ENCODE peak calls at places on chromosomes 5 and 9, in five cellular contexts. K, N, D, I and U are unnamed samples.

GRCh38 chr5:55154893-55155292 is 5.1 kb upstream of the GPX8 start:
- DNase-seq in K (peak; percentile 66), N (peak; percentile 80), D (no peak), I (no peak), U (peak; percentile 24)

GRCh38 chr5:150180241-150181027 is 9.4 kb upstream of the SLC6A7 start:
- DNase-seq in K (no peak), N (peak; percentile 12), D (no peak), I (no peak), U (peak; percentile 42)

GRCh38 chr9:77712533-77713130 is 64.5 kb upstream of the GNA14 start:
- DNase-seq in K (peak; percentile 87), N (peak; percentile 90), D (no peak), I (no peak), U (peak; percentile 82)

GRCh38 chr5:56330167-56330566 is 97.0 kb upstream of the ANKRD55 start:
- DNase-seq in K (no peak), N (no peak), D (no peak), I (no peak), U (no peak)

GRCh38 chr5:157511656-157512644 is 51.9 kb downstream of the NIPAL4 start:
- DNase-seq in K (peak; percentile 99), N (peak; percentile 98), D (peak; percentile 13), I (peak; percentile 55), U (peak; percentile 96)

GRCh38 chr5:89260254-89260653 is 377.3 kb upstream of the MEF2C start:
- DNase-seq in K (no peak), N (peak; percentile 40), D (no peak), I (no peak), U (no peak)

GRCh38 chr5:91937121-91937520 is 554.0 kb upstream of the ARRDC3 start:
- DNase-seq in K (no peak), N (no peak), D (no peak), I (no peak), U (no peak)

GRCh38 chr5:173055722-173055982 is 500 bp upstream of the CREBRF start:
- DNase-seq in K (no peak), N (no peak), D (peak; percentile 29), I (no peak), U (no peak)

GRCh38 chr5:3615829-3616228 is 20.2 kb downstream of the IRX1 start:
- DNase-seq in K (no peak), N (no peak), D (no peak), I (no peak), U (no peak)

GRCh38 chr9:123487944-123488343 is 131.9 kb downstream of the CRB2 start:
- DNase-seq in K (no peak), N (no peak), D (peak; percentile 72), I (no peak), U (no peak)

GRCh38 chr5:148970876-148971275 is 92.0 kb downstream of the SH3TC2 start:
- DNase-seq in K (no peak), N (no peak), D (no peak), I (no peak), U (no peak)

GRCh38 chr9:121736147-121736721 is 84.8 kb downstream of the DAB2IP start:
- DNase-seq in K (peak; percentile 10), N (peak; percentile 25), D (peak; percentile 91), I (peak; percentile 62), U (peak; percentile 62)

GRCh38 chr9:110112792-110113191 is 95.2 kb downstream of the C9orf152 start:
- DNase-seq in K (no peak), N (no peak), D (no peak), I (no peak), U (no peak)

GRCh38 chr9:26169684-26170083 is 491.4 kb upstream of the TUSC1 start:
- DNase-seq in K (peak; percentile 2), N (peak; percentile 13), D (no peak), I (no peak), U (peak; percentile 11)

GRCh38 chr5:600551-601541 is 11.3 kb upstream of the CEP72 start:
- DNase-seq in K (no peak), N (no peak), D (no peak), I (no peak), U (no peak)

GRCh38 chr5:74083096-74083495 is 457.1 kb downstream of the ARHGEF28 start:
- DNase-seq in K (no peak), N (no peak), D (no peak), I (no peak), U (no peak)

GRCh38 chr5:135735831-135736230 is 98.6 kb upstream of the SLC25A48 start:
- DNase-seq in K (no peak), N (no peak), D (no peak), I (no peak), U (no peak)

GRCh38 chr5:95963650-95964410 is 2.2 kb upstream of the ELL2 start:
- DNase-seq in K (peak; percentile 29), N (no peak), D (no peak), I (no peak), U (no peak)

DNA sequence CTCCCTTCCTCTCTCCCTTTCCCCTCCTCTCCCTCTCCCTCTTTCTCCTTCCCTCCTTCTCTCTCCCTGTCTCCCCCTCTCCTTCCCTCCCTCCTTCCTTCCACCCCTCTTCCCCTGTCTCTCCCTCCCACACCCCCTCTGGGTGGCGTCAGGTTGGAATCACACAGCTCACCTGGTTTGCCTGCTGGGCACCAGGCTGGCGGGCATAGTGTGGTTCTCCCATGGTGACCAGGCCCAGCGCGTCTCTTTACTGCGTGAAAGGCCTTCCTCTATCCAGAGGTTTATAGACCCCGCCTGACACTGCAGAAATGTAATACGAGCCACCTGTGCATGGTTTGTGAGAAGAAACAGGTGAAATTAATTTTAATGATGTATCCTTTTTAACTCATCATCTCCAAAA is 76.2 kb downstream of the MRPL36 start:
- DNase-seq in K (no peak), N (no peak), D (no peak), I (no peak), U (no peak)
- TF ChIP-seq CTCF in K (no peak), N (no peak), D (no peak), I (no peak), U (no peak)

GRCh38 chr9:5789489-5789888 is 43.4 kb downstream of the ERMP1 start:
- DNase-seq in K (no peak), N (no peak), D (no peak), I (no peak), U (no peak)
- H3K4me3 ChIP-seq in K (no peak overlapping the region), N (no peak overlapping the region), D (no peak overlapping the region), I (no peak overlapping the region), U (no peak overlapping the region)

DNA sequence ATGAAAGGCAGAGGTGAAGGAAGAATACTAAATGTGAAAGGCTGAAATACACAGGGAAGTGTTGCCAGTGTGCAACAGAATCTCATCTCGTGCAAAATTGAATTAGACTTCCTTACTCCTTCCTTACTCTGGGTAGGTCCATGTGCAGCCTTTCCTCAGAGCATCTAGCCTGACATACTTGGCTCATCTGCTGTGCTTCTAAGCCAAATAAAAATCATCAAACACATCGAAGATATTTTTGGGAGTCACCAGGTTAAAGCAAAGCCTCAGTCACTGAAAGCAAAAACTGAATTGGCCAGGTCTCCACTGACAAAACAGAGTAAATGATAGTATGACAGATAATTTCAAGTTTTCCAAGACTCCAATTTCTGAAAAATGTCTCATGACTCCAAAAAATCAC is 19.3 kb downstream of the STARD4 start:
- DNase-seq in K (no peak), N (no peak), D (no peak), I (no peak), U (no peak)
- TF ChIP-seq CTCF in K (no peak), N (no peak), D (no peak), I (no peak), U (no peak)

DNA sequence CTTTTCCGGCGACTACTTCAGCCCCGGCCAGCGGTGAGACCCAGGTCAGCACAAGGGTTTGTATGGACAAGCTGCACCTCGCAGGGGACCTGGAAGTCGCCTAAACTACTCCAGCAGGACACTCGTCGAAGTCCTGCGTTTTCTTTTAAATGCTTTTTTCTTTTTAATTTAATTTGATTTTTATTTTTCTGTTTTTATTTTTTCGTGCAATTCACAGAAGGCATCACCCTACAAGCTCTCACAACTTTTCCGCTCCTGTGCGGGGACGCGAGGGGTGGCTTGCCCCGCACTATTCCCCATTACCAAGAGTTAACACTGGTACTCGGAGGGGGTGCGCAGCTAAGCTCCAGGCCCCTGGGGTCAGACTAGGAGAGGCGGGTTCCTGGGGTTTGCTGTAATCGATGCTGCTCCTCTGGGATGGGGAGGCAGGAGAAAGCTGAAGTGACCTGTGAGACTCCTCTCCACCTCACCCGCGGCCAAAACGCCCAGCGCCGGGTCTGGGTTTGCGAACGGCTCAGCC is 1.3 kb downstream of the EDIL3 start:
- DNase-seq in K (no peak), N (no peak), D (no peak), I (no peak), U (no peak)
- H3K4me3 ChIP-seq in K (peak overlapping the region; percentile 85), N (peak overlapping the region; percentile 92), D (peak overlapping the region; percentile 57), I (no peak overlapping the region), U (peak overlapping the region; percentile 58)

DNA sequence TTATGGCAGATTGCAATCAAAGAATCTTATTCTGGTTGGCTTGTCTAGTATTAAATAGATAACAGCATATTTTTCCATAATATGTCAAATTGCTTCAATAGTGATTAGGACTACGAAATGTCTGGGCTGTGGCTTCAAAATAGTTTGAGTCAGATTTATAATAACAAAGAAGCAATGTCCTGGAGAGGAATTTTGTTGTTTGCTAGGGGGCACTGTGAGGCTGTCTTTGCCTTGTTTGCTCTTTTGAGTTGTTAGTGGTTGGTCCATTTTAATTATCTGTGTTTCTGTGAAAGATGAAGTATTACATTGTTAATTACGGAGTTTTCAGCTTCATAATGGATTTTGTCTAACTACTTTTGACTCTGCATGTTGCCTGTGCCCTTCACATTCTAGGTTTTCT is 713.6 kb downstream of the TLE4 start:
- DNase-seq in K (peak; percentile 12), N (peak; percentile 7), D (peak; percentile 9), I (no peak), U (peak; percentile 1)
- TF ChIP-seq CTCF in K (peak; percentile 35), N (peak; percentile 32), D (peak; percentile 55), I (no peak), U (no peak)

GRCh38 chr5:61409568-61409967 is 77.5 kb downstream of the ZSWIM6 start:
- DNase-seq in K (peak; percentile 97), N (peak; percentile 96), D (no peak), I (peak; percentile 31), U (peak; percentile 98)

GRCh38 chr5:61402970-61403369 is 70.9 kb downstream of the ZSWIM6 start:
- DNase-seq in K (no peak), N (no peak), D (no peak), I (no peak), U (peak; percentile 56)

GRCh38 chr5:61407706-61408105 is 75.6 kb downstream of the ZSWIM6 start:
- DNase-seq in K (no peak), N (no peak), D (no peak), I (no peak), U (no peak)

GRCh38 chr5:61412344-61412743 is 80.3 kb downstream of the ZSWIM6 start:
- DNase-seq in K (no peak), N (no peak), D (no peak), I (no peak), U (peak; percentile 54)

DNA sequence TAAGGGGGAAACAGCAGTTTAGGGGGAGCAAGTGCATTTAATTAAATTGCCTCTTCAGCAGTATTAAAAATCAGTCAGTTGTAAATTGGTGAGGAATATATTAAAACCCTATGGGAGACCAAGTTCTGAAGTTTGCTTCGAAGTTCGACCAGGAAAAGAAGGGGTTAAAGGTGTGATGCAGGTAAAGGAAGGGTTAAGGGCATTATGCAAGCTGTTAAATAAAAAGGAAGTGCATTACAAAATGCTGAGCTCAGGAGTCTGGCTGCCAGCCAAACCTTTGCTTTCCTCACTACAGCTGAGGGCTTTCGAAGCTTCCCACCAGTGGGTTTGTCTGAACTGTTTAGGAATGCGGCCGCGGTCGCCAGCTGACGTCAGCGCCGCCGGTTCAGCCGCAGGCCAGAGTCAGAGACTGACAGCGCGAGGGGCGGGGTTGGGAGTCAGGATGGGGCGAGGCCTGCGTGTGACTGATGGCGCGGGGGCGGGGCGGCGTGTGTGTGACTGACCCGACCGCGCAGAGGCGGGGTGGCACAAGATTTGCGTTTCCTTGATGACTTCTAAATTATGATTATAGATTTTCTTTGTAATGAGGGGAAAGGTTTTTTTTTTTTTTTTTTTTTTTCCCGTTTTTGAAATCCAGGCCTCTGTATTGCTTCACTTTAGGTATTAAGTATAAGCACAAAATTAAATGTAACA is 76.6 kb downstream of the ZSWIM6 start:
- DNase-seq in K (peak; percentile 100), N (peak; percentile 99), D (peak; percentile 98), I (peak; percentile 95), U (peak; percentile 100)
- H3K4me3 ChIP-seq in K (no peak overlapping the region), N (no peak overlapping the region), D (peak overlapping the region; percentile 45), I (no peak overlapping the region), U (peak overlapping the region; percentile 34)